ENCODE peak calls at places on chromosomes 1 and 21, in five cellular contexts. K is T-helper 9 cell; H is esophagus muscularis mucosa; P is GM23248; M is stimulated activated CD4-positive, alpha-beta T cell treated with anti-CD3 and anti-CD28 coated beads, TNF-alpha, amount 100 ng/mL, for 1 hour. X is an unnamed sample.

GRCh38 chr21:41863439-41863740 is 15.8 kb downstream of the PRDM15 start:
- DNase-seq in K (no peak), M (no peak), H (no peak), P (no peak), X (no peak)

GRCh38 chr1:62391369-62391971 is 45.4 kb upstream of the USP1 start:
- DNase-seq in M (no peak), K (no peak), H (no peak), P (peak), X (no peak)

GRCh38 chr1:27672750-27673112 is 739 bp upstream of the IFI6 start:
- DNase-seq in M (no peak), P (peak), H (no peak), K (no peak), X (no peak)

GRCh38 chr1:232905324-232906034 is 44.9 kb upstream of the NTPCR start:
- DNase-seq in P (peak), M (no peak), H (no peak), K (no peak), X (no peak)

GRCh38 chr1:113416515-113416914 is 26.2 kb downstream of the MAGI3 start:
- DNase-seq in K (no peak), M (no peak), H (no peak), P (no peak), X (no peak)

GRCh38 chr1:84634536-84635205 is 55.6 kb downstream of the SSX2IP start:
- DNase-seq in K (no peak), H (peak), P (no peak), M (no peak), X (no peak)

GRCh38 chr21:38148046-38148445 is 108.7 kb upstream of the KCNJ15 start:
- DNase-seq in P (no peak), M (no peak), K (no peak), H (no peak), X (no peak)

GRCh38 chr1:109181085-109181806 is 32.5 kb upstream of the SARS1 start:
- DNase-seq in P (peak), H (no peak), K (no peak), M (no peak), X (no peak)

X was measured in GM12878.